ENCODE peak calls at places on chromosomes 4 and X, in eight cellular contexts. U is colonic mucosa, Y is heart right ventricle, D is fibroblast of mammary gland, N is foreskin fibroblast, T is hepatocyte, E is BE2C, X is lung. W is an unnamed sample.

GRCh38 chr4:11805837-11806236 is 377.1 kb upstream of the HS3ST1 start:
- DNase-seq in U (no peak), T (peak), D (peak), N (no peak), X (no peak), E (no peak), Y (no peak), W (peak)

GRCh38 chr4:181661090-181661489 is 582.1 kb upstream of the TENM3 start:
- DNase-seq in N (no peak), D (peak), U (no peak), E (no peak), Y (no peak), T (no peak), X (no peak), W (no peak)

GRCh38 chr4:18813771-18814170 is 792.2 kb upstream of the LCORL start:
- DNase-seq in D (no peak), U (no peak), T (no peak), E (no peak), X (no peak), Y (no peak), N (no peak), W (no peak)

GRCh38 chrX:150036181-150036580 is 97.9 kb upstream of the EOLA2 start:
- DNase-seq in U (peak), X (no peak), T (no peak), Y (no peak), E (no peak), N (peak), D (peak), W (no peak)

GRCh38 chr4:123659759-123660158 is 263.2 kb downstream of the SPRY1 start:
- DNase-seq in T (peak), E (no peak), N (no peak), D (peak), U (no peak), X (no peak), Y (no peak), W (no peak)

GRCh38 chrX:153750126-153750774 is 13.8 kb upstream of the PLXNB3 start:
- DNase-seq in E (no peak), T (no peak), Y (no peak), N (no peak), D (no peak), U (no peak), X (no peak), W (no peak)

GRCh38 chr4:61886180-61886579 is 686.1 kb downstream of the ADGRL3 start:
- DNase-seq in E (no peak), Y (no peak), X (no peak), U (no peak), T (peak), D (no peak), N (no peak), W (no peak)

GRCh38 chr4:118290951-118291350 is 61.9 kb downstream of the PRSS12 start:
- DNase-seq in Y (no peak), X (no peak), E (no peak), U (no peak), N (no peak), D (no peak), T (no peak), W (no peak)

GRCh38 chr4:8575457-8575856 is 4.7 kb upstream of the GPR78 start:
- DNase-seq in X (no peak), D (no peak), E (no peak), Y (no peak), T (no peak), N (no peak), U (no peak), W (no peak)

GRCh38 chr4:108029321-108029720 is 39.6 kb downstream of the HADH start:
- DNase-seq in T (no peak), D (no peak), N (no peak), X (no peak), Y (no peak), U (no peak), E (no peak), W (no peak)

GRCh38 chr4:156475322-156475721 is 496.3 kb downstream of the PDGFC start:
- DNase-seq in D (peak), X (no peak), U (no peak), Y (no peak), T (peak), N (peak), E (no peak), W (peak)

GRCh38 chr4:53818112-53818511 is 226.8 kb upstream of the LNX1 start:
- DNase-seq in N (no peak), Y (no peak), E (no peak), X (no peak), U (no peak), D (no peak), T (peak), W (no peak)

GRCh38 chrX:16250296-16250695 is 83.0 kb downstream of the MAGEB17 start:
- DNase-seq in D (peak), Y (no peak), U (no peak), T (no peak), X (no peak), E (no peak), N (peak), W (no peak)

GRCh38 chr4:111985386-111985890 is 159.8 kb upstream of the FAM241A start:
- DNase-seq in Y (no peak), N (no peak), D (no peak), E (no peak), T (no peak), U (no peak), X (no peak), W (no peak)

GRCh38 chr4:121711263-121712000 is 14.7 kb upstream of the ANXA5 start:
- DNase-seq in U (peak), N (peak), X (peak), T (peak), D (peak), E (peak), Y (peak), W (no peak)

GRCh38 chrX:41478397-41478911 is 31.3 kb downstream of the NYX start:
- DNase-seq in E (no peak), N (no peak), U (no peak), Y (no peak), X (no peak), D (no peak), T (no peak), W (no peak)

GRCh38 chr4:102438873-102439614 is 62.1 kb upstream of the NFKB1 start:
- DNase-seq in D (peak), Y (peak), E (no peak), T (peak), N (peak), X (no peak), U (peak), W (peak)

GRCh38 chr4:10180927-10181744 is 64.5 kb upstream of the WDR1 start:
- DNase-seq in Y (no peak), E (no peak), U (no peak), D (peak), T (no peak), X (no peak), N (peak), W (no peak)

GRCh38 chrX:69066021-69066757 is 99.1 kb downstream of the PJA1 start:
- DNase-seq in X (no peak), U (no peak), E (no peak), D (no peak), N (no peak), T (no peak), Y (no peak), W (no peak)

GRCh38 chr4:113540859-113541258 is 220.7 kb downstream of the CAMK2D start:
- DNase-seq in N (no peak), U (peak), X (no peak), T (peak), D (peak), Y (peak), E (no peak), W (no peak)

GRCh38 chrX:130575831-130576404 is 174.1 kb downstream of the RBMX2 start:
- DNase-seq in N (peak), E (peak), X (no peak), T (peak), Y (peak), U (peak), D (peak), W (no peak)

GRCh38 chr4:161252520-161253141 is 911.2 kb downstream of the FSTL5 start:
- DNase-seq in D (peak), U (no peak), E (peak), N (no peak), T (peak), Y (no peak), X (no peak), W (no peak)

GRCh38 chr4:186798951-186799659 is 75.4 kb upstream of the FAT1 start:
- DNase-seq in T (no peak), E (no peak), U (no peak), N (no peak), Y (no peak), D (peak), X (no peak), W (no peak)

GRCh38 chr4:4334798-4335520 is 44.9 kb downstream of the ZBTB49 start:
- DNase-seq in U (peak), Y (peak), X (peak), N (peak), E (peak), T (peak), D (peak), W (peak)

GRCh38 chr4:108943371-108943770 is 180.5 kb upstream of the ETNPPL start:
- DNase-seq in U (no peak), E (no peak), D (no peak), Y (no peak), X (no peak), T (no peak), N (no peak), W (no peak)

DNA sequence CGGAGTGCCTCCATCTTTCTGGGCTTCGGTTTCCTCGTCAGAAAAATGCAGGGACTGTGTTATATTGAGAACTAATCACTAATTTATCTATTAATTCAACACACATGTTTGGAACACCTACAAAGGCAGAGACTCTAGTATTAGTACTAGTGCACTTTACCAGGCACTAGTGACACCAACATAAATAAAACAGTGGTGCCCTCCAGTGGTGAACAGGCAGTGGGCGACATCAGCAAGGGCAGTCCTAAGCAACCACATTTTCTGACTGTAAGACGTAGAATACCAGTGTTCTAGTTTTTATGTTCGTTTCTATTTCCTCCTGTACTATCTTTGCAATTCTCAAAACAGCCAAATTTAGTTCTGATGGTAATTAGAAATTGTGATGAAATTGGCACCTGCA is 69.1 kb upstream of the UCP1 start:
- DNase-seq in N (no peak), D (peak), X (no peak), U (peak), Y (no peak), T (no peak), E (peak), W (no peak)
- TF ChIP-seq CTCF in N (peak), D (peak), X (peak), U (peak), Y (peak), T (peak), E (peak), W (peak)

GRCh38 chrX:13013353-13014110 is 30.9 kb downstream of the FAM9C start:
- DNase-seq in N (no peak), U (peak), E (no peak), Y (peak), D (peak), X (no peak), T (peak), W (no peak)
- H3K4me3 ChIP-seq in N (no peak), U (no peak), E (no peak), Y (no peak), D (no peak), X (no peak), T (no peak), W (no peak)

DNA sequence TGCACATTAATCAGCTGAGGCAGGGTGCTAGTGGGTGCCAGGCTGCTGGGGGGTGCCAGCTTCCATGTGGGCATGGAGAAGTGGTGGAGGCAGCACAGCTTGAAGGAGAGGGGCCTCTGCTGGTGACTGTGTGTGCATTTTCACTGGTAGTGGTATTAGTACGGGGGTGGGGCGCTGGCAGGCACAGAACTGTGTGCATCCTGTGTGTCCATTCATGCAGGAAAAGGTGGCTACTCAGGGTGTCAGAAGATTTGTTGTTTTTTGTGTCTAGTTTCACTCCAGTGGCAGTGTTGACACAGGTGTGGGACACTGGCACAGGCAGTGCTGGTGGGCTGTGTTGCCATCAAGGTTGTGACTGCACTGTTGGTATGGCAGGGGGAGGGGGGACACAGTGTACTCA is 1303.6 kb downstream of the FAM133A start:
- DNase-seq in D (no peak), X (no peak), N (no peak), T (no peak), U (no peak), Y (no peak), E (no peak), W (no peak)
- TF ChIP-seq CTCF in D (no peak), X (no peak), N (no peak), T (no peak), U (no peak), Y (no peak), E (no peak), W (no peak)

GRCh38 chrX:989959-990510 is 222.4 kb downstream of the CRLF2 start:
- DNase-seq in X (peak), Y (peak), N (peak), E (peak), D (peak), T (peak), U (peak), W (peak)
- H3K4me3 ChIP-seq in X (peak), Y (peak), N (peak), E (peak), D (peak), T (no peak), U (peak), W (peak)

GRCh38 chrX:48648299-48648698 is 35.3 kb upstream of the WAS start:
- DNase-seq in N (peak), T (peak), U (peak), E (peak), X (peak), D (peak), Y (peak), W (no peak)
- TF ChIP-seq CTCF in N (peak), T (peak), U (peak), E (peak), X (no peak), D (peak), Y (peak), W (peak)

GRCh38 chr4:153497988-153498967 is 32.1 kb downstream of the TMEM131L start:
- DNase-seq in Y (no peak), U (no peak), T (peak), N (peak), E (no peak), X (no peak), D (peak), W (no peak)
- H3K4me3 ChIP-seq in Y (no peak), U (no peak), T (no peak), N (peak), E (no peak), X (no peak), D (no peak), W (no peak)